ENCODE peak calls at places on chromosomes 5 and 9, in five cellular contexts. One of them, this sample, is unnamed.

GRCh38 chr9:14868418-14868771 is 41.8 kb downstream of the FREM1 start:
- DNase-seq in putamen: no peak
- DNase-seq in CD4-positive, CD25-positive, alpha-beta regulatory T cell: no peak
- DNase-seq in LoVo: no peak
- DNase-seq in adipocyte: no peak
- DNase-seq in this sample: no peak

GRCh38 chr5:134073404-134073803 is 41.1 kb upstream of the TCF7 start:
- DNase-seq in CD4-positive, CD25-positive, alpha-beta regulatory T cell: no peak
- DNase-seq in putamen: no peak
- DNase-seq in adipocyte: no peak
- DNase-seq in LoVo: no peak
- DNase-seq in this sample: no peak

GRCh38 chr5:145887976-145888574 is 15.3 kb upstream of the GRXCR2 start:
- DNase-seq in putamen: no peak
- DNase-seq in LoVo: peak
- DNase-seq in CD4-positive, CD25-positive, alpha-beta regulatory T cell: no peak
- DNase-seq in adipocyte: peak
- DNase-seq in this sample: no peak

GRCh38 chr9:137199411-137200121 is 975 bp downstream of the TPRN start:
- DNase-seq in putamen: no peak
- DNase-seq in adipocyte: peak
- DNase-seq in CD4-positive, CD25-positive, alpha-beta regulatory T cell: no peak
- DNase-seq in LoVo: no peak
- DNase-seq in this sample: no peak

GRCh38 chr5:19701731-19702130 is 286.3 kb downstream of the CDH18 start:
- DNase-seq in LoVo: no peak
- DNase-seq in adipocyte: no peak
- DNase-seq in putamen: no peak
- DNase-seq in CD4-positive, CD25-positive, alpha-beta regulatory T cell: no peak
- DNase-seq in this sample: no peak

GRCh38 chr5:131769337-131769736 is 27.5 kb downstream of the FNIP1 start:
- DNase-seq in LoVo: no peak
- DNase-seq in CD4-positive, CD25-positive, alpha-beta regulatory T cell: no peak
- DNase-seq in putamen: no peak
- DNase-seq in adipocyte: peak
- DNase-seq in this sample: no peak

GRCh38 chr9:114516913-114517312 is 11.6 kb upstream of the WHRN start:
- DNase-seq in CD4-positive, CD25-positive, alpha-beta regulatory T cell: no peak
- DNase-seq in putamen: no peak
- DNase-seq in adipocyte: no peak
- DNase-seq in LoVo: no peak
- DNase-seq in this sample: no peak

GRCh38 chr5:165607026-165607425 is 2101.6 kb downstream of the MAT2B start:
- DNase-seq in LoVo: no peak
- DNase-seq in adipocyte: no peak
- DNase-seq in putamen: no peak
- DNase-seq in CD4-positive, CD25-positive, alpha-beta regulatory T cell: no peak
- DNase-seq in this sample: no peak

GRCh38 chr5:157172408-157172807 is 6.3 kb upstream of the GARIN3 start:
- DNase-seq in adipocyte: no peak
- DNase-seq in LoVo: no peak
- DNase-seq in putamen: no peak
- DNase-seq in CD4-positive, CD25-positive, alpha-beta regulatory T cell: peak
- DNase-seq in this sample: peak

GRCh38 chr5:147617711-147618110 is 107.8 kb upstream of the DPYSL3 start:
- DNase-seq in putamen: no peak
- DNase-seq in adipocyte: no peak
- DNase-seq in LoVo: no peak
- DNase-seq in CD4-positive, CD25-positive, alpha-beta regulatory T cell: no peak
- DNase-seq in this sample: no peak

GRCh38 chr5:134873494-134873893 is 677 bp upstream of the TXNDC15 start:
- DNase-seq in LoVo: no peak
- DNase-seq in adipocyte: no peak
- DNase-seq in CD4-positive, CD25-positive, alpha-beta regulatory T cell: peak
- DNase-seq in putamen: peak
- DNase-seq in this sample: no peak

GRCh38 chr9:121596515-121596914 is 54.9 kb upstream of the DAB2IP start:
- DNase-seq in adipocyte: no peak
- DNase-seq in LoVo: no peak
- DNase-seq in putamen: no peak
- DNase-seq in CD4-positive, CD25-positive, alpha-beta regulatory T cell: no peak
- DNase-seq in this sample: no peak

GRCh38 chr5:63053019-63053638 is 474.5 kb downstream of the LRRC70 start:
- DNase-seq in putamen: no peak
- DNase-seq in adipocyte: no peak
- DNase-seq in CD4-positive, CD25-positive, alpha-beta regulatory T cell: no peak
- DNase-seq in LoVo: no peak
- DNase-seq in this sample: no peak

GRCh38 chr5:143229896-143230675 is 173.4 kb downstream of the NR3C1 start:
- DNase-seq in putamen: peak
- DNase-seq in adipocyte: peak
- DNase-seq in LoVo: no peak
- DNase-seq in CD4-positive, CD25-positive, alpha-beta regulatory T cell: peak
- DNase-seq in this sample: no peak

This sample was measured in CD8-positive, alpha-beta T cell.